ENCODE peak calls at places on chromosomes 12 and 14, in five cellular contexts. One of them, this sample, is unnamed.

GRCh38 chr12:100741084-100741711 is 53.4 kb upstream of the ANO4 start:
- DNase-seq in GM12865: peak; percentile 24
- DNase-seq in NCI-H1694: peak; percentile 10
- DNase-seq in immature natural killer cell: no peak
- DNase-seq in activated T-cell treated with anti-CD3 and anti-CD28 coated beads, Interleukin-2, amount 50 U/mL, for 1 hour: no peak
- DNase-seq in this sample: peak; percentile 10

GRCh38 chr12:7712841-7713442 is 1.7 kb downstream of the DPPA3 start:
- DNase-seq in GM12865: no peak
- DNase-seq in NCI-H1694: no peak
- DNase-seq in immature natural killer cell: no peak
- DNase-seq in activated T-cell treated with anti-CD3 and anti-CD28 coated beads, Interleukin-2, amount 50 U/mL, for 1 hour: no peak
- DNase-seq in this sample: no peak

GRCh38 chr12:49655595-49656236 is 32.4 kb downstream of the PRPF40B start:
- DNase-seq in GM12865: no peak
- DNase-seq in NCI-H1694: no peak
- DNase-seq in immature natural killer cell: no peak
- DNase-seq in activated T-cell treated with anti-CD3 and anti-CD28 coated beads, Interleukin-2, amount 50 U/mL, for 1 hour: no peak
- DNase-seq in this sample: no peak

GRCh38 chr14:54669759-54670630 is 103.1 kb downstream of the SAMD4A start:
- DNase-seq in GM12865: no peak
- DNase-seq in NCI-H1694: no peak
- DNase-seq in immature natural killer cell: peak; percentile 79
- DNase-seq in activated T-cell treated with anti-CD3 and anti-CD28 coated beads, Interleukin-2, amount 50 U/mL, for 1 hour: no peak
- DNase-seq in this sample: no peak

GRCh38 chr12:45204757-45205156 is 11.1 kb upstream of the ANO6 start:
- DNase-seq in GM12865: no peak
- DNase-seq in NCI-H1694: no peak
- DNase-seq in immature natural killer cell: no peak
- DNase-seq in activated T-cell treated with anti-CD3 and anti-CD28 coated beads, Interleukin-2, amount 50 U/mL, for 1 hour: no peak
- DNase-seq in this sample: no peak

GRCh38 chr12:75908961-75909699 is 122.4 kb downstream of the PHLDA1 start:
- DNase-seq in GM12865: no peak
- DNase-seq in NCI-H1694: peak; percentile 84
- DNase-seq in immature natural killer cell: no peak
- DNase-seq in activated T-cell treated with anti-CD3 and anti-CD28 coated beads, Interleukin-2, amount 50 U/mL, for 1 hour: no peak
- DNase-seq in this sample: no peak

GRCh38 chr12:111354511-111354910 is 14.4 kb downstream of the PHETA1 start:
- DNase-seq in GM12865: no peak
- DNase-seq in NCI-H1694: no peak
- DNase-seq in immature natural killer cell: no peak
- DNase-seq in activated T-cell treated with anti-CD3 and anti-CD28 coated beads, Interleukin-2, amount 50 U/mL, for 1 hour: no peak
- DNase-seq in this sample: no peak

GRCh38 chr14:49893309-49894213 is 679 bp downstream of the ARF6 start:
- DNase-seq in GM12865: peak; percentile 87
- DNase-seq in NCI-H1694: no peak
- DNase-seq in immature natural killer cell: peak; percentile 89
- DNase-seq in activated T-cell treated with anti-CD3 and anti-CD28 coated beads, Interleukin-2, amount 50 U/mL, for 1 hour: peak; percentile 76
- DNase-seq in this sample: no peak

GRCh38 chr12:125287155-125287847 is 222.1 kb downstream of the AACS start:
- DNase-seq in GM12865: peak; percentile 11
- DNase-seq in NCI-H1694: no peak
- DNase-seq in immature natural killer cell: no peak
- DNase-seq in activated T-cell treated with anti-CD3 and anti-CD28 coated beads, Interleukin-2, amount 50 U/mL, for 1 hour: no peak
- DNase-seq in this sample: no peak

GRCh38 chr12:92085483-92086040 is 60.1 kb downstream of the BTG1 start:
- DNase-seq in GM12865: no peak
- DNase-seq in NCI-H1694: no peak
- DNase-seq in immature natural killer cell: no peak
- DNase-seq in activated T-cell treated with anti-CD3 and anti-CD28 coated beads, Interleukin-2, amount 50 U/mL, for 1 hour: no peak
- DNase-seq in this sample: no peak

GRCh38 chr12:53450936-53451335 is 966 bp upstream of the PCBP2 start:
- DNase-seq in GM12865: no peak
- DNase-seq in NCI-H1694: no peak
- DNase-seq in immature natural killer cell: no peak
- DNase-seq in activated T-cell treated with anti-CD3 and anti-CD28 coated beads, Interleukin-2, amount 50 U/mL, for 1 hour: no peak
- DNase-seq in this sample: no peak

GRCh38 chr14:82725188-82725587 is 1191.5 kb upstream of the SEL1L start:
- DNase-seq in GM12865: no peak
- DNase-seq in NCI-H1694: no peak
- DNase-seq in immature natural killer cell: no peak
- DNase-seq in activated T-cell treated with anti-CD3 and anti-CD28 coated beads, Interleukin-2, amount 50 U/mL, for 1 hour: no peak
- DNase-seq in this sample: no peak

GRCh38 chr12:34600592-34601462 is 578.5 kb downstream of the ALG10 start:
- DNase-seq in GM12865: no peak
- DNase-seq in NCI-H1694: no peak
- DNase-seq in immature natural killer cell: no peak
- DNase-seq in activated T-cell treated with anti-CD3 and anti-CD28 coated beads, Interleukin-2, amount 50 U/mL, for 1 hour: peak; percentile 4
- DNase-seq in this sample: no peak

GRCh38 chr12:82883396-82884360 is 197.0 kb downstream of the TMTC2 start:
- DNase-seq in GM12865: no peak
- DNase-seq in NCI-H1694: no peak
- DNase-seq in immature natural killer cell: no peak
- DNase-seq in activated T-cell treated with anti-CD3 and anti-CD28 coated beads, Interleukin-2, amount 50 U/mL, for 1 hour: no peak
- DNase-seq in this sample: no peak

GRCh38 chr14:36604757-36605505 is 22.5 kb upstream of the NKX2-8 start:
- DNase-seq in GM12865: peak; percentile 73
- DNase-seq in NCI-H1694: peak; percentile 56
- DNase-seq in immature natural killer cell: no peak
- DNase-seq in activated T-cell treated with anti-CD3 and anti-CD28 coated beads, Interleukin-2, amount 50 U/mL, for 1 hour: no peak
- DNase-seq in this sample: peak; percentile 46

GRCh38 chr14:49999826-50000214 is 106.9 kb downstream of the ARF6 start:
- DNase-seq in GM12865: no peak
- DNase-seq in NCI-H1694: no peak
- DNase-seq in immature natural killer cell: no peak
- DNase-seq in activated T-cell treated with anti-CD3 and anti-CD28 coated beads, Interleukin-2, amount 50 U/mL, for 1 hour: no peak
- DNase-seq in this sample: peak; percentile 14

GRCh38 chr12:121798807-121799174 is 5.0 kb upstream of the SETD1B start:
- DNase-seq in GM12865: no peak
- DNase-seq in NCI-H1694: no peak
- DNase-seq in immature natural killer cell: no peak
- DNase-seq in activated T-cell treated with anti-CD3 and anti-CD28 coated beads, Interleukin-2, amount 50 U/mL, for 1 hour: no peak
- DNase-seq in this sample: no peak

GRCh38 chr12:108306014-108306501 is 33.1 kb downstream of the CMKLR1 start:
- DNase-seq in GM12865: no peak
- DNase-seq in NCI-H1694: no peak
- DNase-seq in immature natural killer cell: peak; percentile 45
- DNase-seq in activated T-cell treated with anti-CD3 and anti-CD28 coated beads, Interleukin-2, amount 50 U/mL, for 1 hour: no peak
- DNase-seq in this sample: no peak

GRCh38 chr12:132446535-132447326 is 43.2 kb upstream of the FBRSL1 start:
- DNase-seq in GM12865: no peak
- DNase-seq in NCI-H1694: no peak
- DNase-seq in immature natural killer cell: no peak
- DNase-seq in activated T-cell treated with anti-CD3 and anti-CD28 coated beads, Interleukin-2, amount 50 U/mL, for 1 hour: no peak
- DNase-seq in this sample: no peak

GRCh38 chr12:53115112-53115890 is 12.0 kb downstream of the SOAT2 start:
- DNase-seq in GM12865: no peak
- DNase-seq in NCI-H1694: no peak
- DNase-seq in immature natural killer cell: no peak
- DNase-seq in activated T-cell treated with anti-CD3 and anti-CD28 coated beads, Interleukin-2, amount 50 U/mL, for 1 hour: no peak
- DNase-seq in this sample: no peak

GRCh38 chr12:115897718-115898117 is 379.8 kb downstream of the MED13L start:
- DNase-seq in GM12865: no peak
- DNase-seq in NCI-H1694: no peak
- DNase-seq in immature natural killer cell: no peak
- DNase-seq in activated T-cell treated with anti-CD3 and anti-CD28 coated beads, Interleukin-2, amount 50 U/mL, for 1 hour: no peak
- DNase-seq in this sample: no peak

GRCh38 chr12:53995311-53996187 is 4.4 kb upstream of the HOXC9 start:
- DNase-seq in GM12865: no peak
- DNase-seq in NCI-H1694: no peak
- DNase-seq in immature natural killer cell: no peak
- DNase-seq in activated T-cell treated with anti-CD3 and anti-CD28 coated beads, Interleukin-2, amount 50 U/mL, for 1 hour: peak; percentile 49
- DNase-seq in this sample: no peak

GRCh38 chr12:30016656-30017055 is 232.9 kb upstream of the TMTC1 start:
- DNase-seq in GM12865: no peak
- DNase-seq in NCI-H1694: no peak
- DNase-seq in immature natural killer cell: no peak
- DNase-seq in activated T-cell treated with anti-CD3 and anti-CD28 coated beads, Interleukin-2, amount 50 U/mL, for 1 hour: no peak
- DNase-seq in this sample: no peak

GRCh38 chr14:91396959-91397815 is 20.4 kb downstream of the CCDC88C start:
- DNase-seq in GM12865: peak; percentile 85
- DNase-seq in NCI-H1694: peak; percentile 20
- DNase-seq in immature natural killer cell: peak; percentile 46
- DNase-seq in activated T-cell treated with anti-CD3 and anti-CD28 coated beads, Interleukin-2, amount 50 U/mL, for 1 hour: peak; percentile 62
- DNase-seq in this sample: peak; percentile 92

GRCh38 chr12:6956332-6956727 is 5.2 kb downstream of the PTPN6 start:
- DNase-seq in GM12865: peak; percentile 78
- DNase-seq in NCI-H1694: no peak
- DNase-seq in immature natural killer cell: peak; percentile 82
- DNase-seq in activated T-cell treated with anti-CD3 and anti-CD28 coated beads, Interleukin-2, amount 50 U/mL, for 1 hour: no peak
- DNase-seq in this sample: no peak

GRCh38 chr12:52355181-52355580 is 12.1 kb downstream of the KRT85 start:
- DNase-seq in GM12865: no peak
- DNase-seq in NCI-H1694: no peak
- DNase-seq in immature natural killer cell: no peak
- DNase-seq in activated T-cell treated with anti-CD3 and anti-CD28 coated beads, Interleukin-2, amount 50 U/mL, for 1 hour: no peak
- DNase-seq in this sample: no peak

GRCh38 chr12:101830391-101831325 is at the start of gene GNPTAB:
- DNase-seq in GM12865: peak; percentile 97
- DNase-seq in NCI-H1694: peak; percentile 67
- DNase-seq in immature natural killer cell: peak; percentile 98
- DNase-seq in activated T-cell treated with anti-CD3 and anti-CD28 coated beads, Interleukin-2, amount 50 U/mL, for 1 hour: peak; percentile 98
- DNase-seq in this sample: peak; percentile 89